ENCODE peak calls at places on chromosomes 11 and 22, in nine cellular contexts. L, C, Y, U, Q, G, D, W and H are unnamed samples.
A peak's percentile ranks its signal among the peaks of the same experiment; 100 is the strongest.

GRCh38 chr11:45725776-45726606 is 60.6 kb upstream of the CHST1 start:
- DNase-seq in L (no peak), C (no peak), Y (no peak), U (no peak), Q (no peak), G (no peak), D (no peak), W (no peak), H (no peak)

GRCh38 chr11:31089117-31089516 is 280.4 kb downstream of the DCDC1 start:
- DNase-seq in L (no peak), C (no peak), Y (no peak), U (no peak), Q (no peak), G (no peak), D (no peak), W (no peak), H (no peak)

GRCh38 chr22:17303840-17304779 is 65.2 kb upstream of the CECR2 start:
- DNase-seq in L (no peak), C (no peak), Y (no peak), U (no peak), Q (peak; percentile 8), G (no peak), D (no peak), W (no peak), H (no peak)

GRCh38 chr22:33577862-33578411 is 342.3 kb downstream of the LARGE1 start:
- DNase-seq in L (peak; percentile 62), C (no peak), Y (no peak), U (no peak), Q (no peak), G (no peak), D (no peak), W (no peak), H (no peak)

GRCh38 chr11:134120143-134120850 is 51.4 kb downstream of the JAM3 start:
- DNase-seq in L (no peak), C (peak; percentile 71), Y (no peak), U (peak; percentile 97), Q (no peak), G (no peak), D (peak; percentile 82), W (no peak), H (no peak)

GRCh38 chr11:78228467-78228866 is 39.7 kb downstream of the USP35 start:
- DNase-seq in L (peak; percentile 79), C (peak; percentile 47), Y (peak; percentile 38), U (peak; percentile 55), Q (no peak), G (no peak), D (no peak), W (peak; percentile 45), H (peak; percentile 80)

GRCh38 chr11:7826316-7826715 is 29.6 kb upstream of the OR5P2 start:
- DNase-seq in L (no peak), C (no peak), Y (no peak), U (no peak), Q (no peak), G (no peak), D (no peak), W (no peak), H (no peak)

GRCh38 chr22:47001288-47001687 is 238.8 kb downstream of the TBC1D22A start:
- DNase-seq in L (no peak), C (peak; percentile 44), Y (no peak), U (no peak), Q (no peak), G (no peak), D (no peak), W (no peak), H (no peak)

GRCh38 chr22:20792966-20793332 is 19.0 kb downstream of the SERPIND1 start:
- DNase-seq in L (no peak), C (no peak), Y (no peak), U (no peak), Q (no peak), G (no peak), D (no peak), W (no peak), H (no peak)

GRCh38 chr22:25829808-25830777 is 88.1 kb downstream of the MYO18B start:
- DNase-seq in L (no peak), C (no peak), Y (no peak), U (no peak), Q (no peak), G (no peak), D (no peak), W (no peak), H (no peak)

GRCh38 chr11:128208329-128209220 is 378.8 kb downstream of the ETS1 start:
- DNase-seq in L (no peak), C (no peak), Y (no peak), U (peak; percentile 93), Q (no peak), G (no peak), D (peak; percentile 61), W (peak; percentile 54), H (no peak)

GRCh38 chr22:43432883-43433415 is 21.1 kb downstream of the MPPED1 start:
- DNase-seq in L (no peak), C (no peak), Y (no peak), U (no peak), Q (no peak), G (peak; percentile 21), D (no peak), W (no peak), H (no peak)

GRCh38 chr11:116540645-116541044 is 232.1 kb downstream of the BUD13 start:
- DNase-seq in L (no peak), C (no peak), Y (no peak), U (no peak), Q (no peak), G (no peak), D (no peak), W (no peak), H (no peak)

GRCh38 chr11:102560555-102561011 is 30.0 kb upstream of the MMP7 start:
- DNase-seq in L (peak; percentile 45), C (no peak), Y (no peak), U (peak; percentile 52), Q (no peak), G (no peak), D (no peak), W (no peak), H (no peak)

GRCh38 chr11:104984818-104985217 is 16.4 kb upstream of the CASP4 start:
- DNase-seq in L (peak; percentile 57), C (no peak), Y (no peak), U (peak; percentile 28), Q (no peak), G (no peak), D (no peak), W (no peak), H (no peak)

GRCh38 chr22:35894937-35895708 is 133.5 kb downstream of the RBFOX2 start:
- DNase-seq in L (peak; percentile 9), C (no peak), Y (no peak), U (peak; percentile 79), Q (no peak), G (no peak), D (no peak), W (peak; percentile 49), H (no peak)

GRCh38 chr22:38257650-38258246 is 15.1 kb downstream of the TMEM184B start:
- DNase-seq in L (peak; percentile 94), C (no peak), Y (no peak), U (no peak), Q (no peak), G (no peak), D (no peak), W (no peak), H (no peak)
- H3K4me3 ChIP-seq in L (no peak overlapping the region), C (no peak overlapping the region), Y (no peak overlapping the region), U (peak overlapping the region; percentile 20), Q (no peak overlapping the region), G (no peak overlapping the region), D (no peak overlapping the region), W (no peak overlapping the region), H (no peak overlapping the region)

GRCh38 chr22:45879552-45879949 is 97.4 kb downstream of the WNT7B start:
- DNase-seq in L (no peak), C (no peak), Y (no peak), U (no peak), Q (no peak), G (peak; percentile 30), D (no peak), W (no peak), H (peak; percentile 31)
- H3K27me3 ChIP-seq in L (peaks cover 14% of the 10 kb centered on the region), C (peaks cover 7% of the 10 kb centered on the region), Y (peaks cover 7% of the 10 kb centered on the region), U (peaks cover 71% of the 10 kb centered on the region), Q (peaks cover 7% of the 10 kb centered on the region), G (peaks cover 50% of the 10 kb centered on the region), D (no peaks in the 10 kb centered on the region), W (no peaks in the 10 kb centered on the region), H (peaks cover 2% of the 10 kb centered on the region)

DNA sequence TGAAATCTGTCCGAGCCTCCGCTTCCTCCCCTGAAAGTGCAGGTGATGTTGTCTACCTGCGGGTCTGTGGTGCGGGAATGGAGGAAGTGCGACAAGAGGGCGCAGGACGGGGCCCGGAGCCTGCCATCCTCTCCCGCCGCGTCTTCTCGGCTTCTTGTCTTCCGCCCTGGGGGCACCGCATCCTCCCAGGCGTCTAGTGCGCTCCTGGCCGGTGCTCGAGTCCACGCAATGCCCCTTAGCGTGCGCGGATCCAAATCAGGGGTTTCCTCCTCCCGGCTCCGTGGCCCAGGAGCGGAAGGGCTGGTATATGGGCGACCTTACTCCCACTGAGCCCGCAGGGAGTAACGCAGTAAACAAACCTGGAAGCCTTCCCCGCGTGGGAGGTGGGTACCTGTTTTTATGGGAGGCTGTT is 405 bp downstream of the SFI1 start:
- DNase-seq in L (no peak), C (peak; percentile 22), Y (peak; percentile 71), U (no peak), Q (peak; percentile 32), G (peak; percentile 73), D (peak; percentile 58), W (no peak), H (no peak)
- H3K36me3 ChIP-seq in L (no peaks in the 10 kb centered on the region), C (no peaks in the 10 kb centered on the region), Y (peaks cover 7% of the 10 kb centered on the region), U (no peaks in the 10 kb centered on the region), Q (peaks cover 4% of the 10 kb centered on the region), G (no peaks in the 10 kb centered on the region), D (no peaks in the 10 kb centered on the region), W (no peaks in the 10 kb centered on the region), H (no peaks in the 10 kb centered on the region)

DNA sequence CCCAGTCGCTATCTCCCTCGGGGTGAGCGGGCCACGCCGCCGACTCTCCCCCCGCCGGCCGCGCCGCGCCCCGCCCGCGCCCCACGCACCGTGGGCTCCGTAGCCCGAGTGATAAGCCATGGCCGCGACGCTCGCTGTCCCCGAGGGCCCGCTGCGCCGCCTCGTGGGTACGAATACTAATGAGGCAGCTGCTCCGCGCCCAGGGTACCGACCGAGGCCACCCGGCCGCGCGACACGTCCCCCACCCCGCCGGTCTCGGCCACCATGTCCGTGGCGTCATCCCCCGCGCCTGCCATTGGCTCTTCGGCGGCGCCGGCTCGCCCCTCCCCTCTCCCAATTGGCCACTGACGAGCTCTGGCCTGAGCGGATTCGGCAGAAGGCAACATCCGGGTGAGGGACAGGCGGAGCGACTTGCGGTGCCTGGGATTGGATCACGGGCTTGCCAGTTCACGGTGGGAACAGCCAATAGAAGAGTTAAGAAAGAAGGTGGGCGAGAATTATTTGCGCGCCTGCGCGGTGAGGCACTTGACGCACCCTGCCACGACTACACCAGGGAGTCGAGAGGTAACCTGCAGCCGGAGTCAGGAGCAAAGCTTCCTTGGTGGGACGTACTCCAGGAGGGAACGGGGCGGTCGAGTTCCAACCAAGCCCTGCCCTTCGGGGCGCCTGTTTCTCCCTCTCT is at the start of gene YIF1A:
- DNase-seq in L (peak; percentile 100), C (peak; percentile 98), Y (peak; percentile 98), U (peak; percentile 100), Q (peak; percentile 98), G (peak; percentile 99), D (peak; percentile 100), W (peak; percentile 100), H (peak; percentile 100)
- H3K4me3 ChIP-seq in L (peak within 1 kb of the TSS; percentile 74), C (peak within 1 kb of the TSS; percentile 84), Y (peak within 1 kb of the TSS; percentile 67), U (peak within 1 kb of the TSS; percentile 69), Q (peak within 1 kb of the TSS; percentile 73), G (peak within 1 kb of the TSS; percentile 78), D (peak within 1 kb of the TSS; percentile 51), W (peak within 1 kb of the TSS; percentile 96), H (peak within 1 kb of the TSS; percentile 82)

DNA sequence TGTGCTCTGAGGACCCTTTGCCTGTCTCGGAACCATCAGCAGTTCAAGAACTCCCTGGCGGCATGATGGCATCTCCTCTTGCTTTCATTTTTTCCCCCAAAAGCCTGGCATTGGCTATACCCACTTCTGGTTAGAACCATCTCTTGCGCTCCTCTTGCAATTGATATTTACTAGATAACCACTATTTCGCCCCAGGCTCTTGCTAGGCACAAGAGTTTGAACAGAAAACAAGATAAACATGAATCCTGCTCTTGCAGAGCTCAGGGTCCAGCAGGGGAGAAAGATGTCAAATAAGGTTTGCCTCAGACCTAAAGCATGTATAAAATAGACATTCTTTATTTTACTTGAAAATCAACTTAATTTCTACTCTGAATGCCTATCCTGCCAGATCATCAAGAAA is 33.1 kb downstream of the SLCO2B1 start:
- DNase-seq in L (no peak), C (no peak), Y (no peak), U (no peak), Q (no peak), G (no peak), D (no peak), W (no peak), H (no peak)
- H3K27me3 ChIP-seq in L (no peaks in the 10 kb centered on the region), C (no peaks in the 10 kb centered on the region), Y (no peaks in the 10 kb centered on the region), U (peaks cover 39% of the 10 kb centered on the region), Q (no peaks in the 10 kb centered on the region), G (no peaks in the 10 kb centered on the region), D (no peaks in the 10 kb centered on the region), W (peaks cover 93% of the 10 kb centered on the region), H (no peaks in the 10 kb centered on the region)